ENCODE peak calls at places on chromosomes 11 and 22, in six cellular contexts. Q, R, E, S, D and T are unnamed samples.

GRCh38 chr11:45816614-45817013 is 11.7 kb downstream of the SLC35C1 start:
- DNase-seq in Q (no peak), R (no peak), E (no peak), S (no peak), D (no peak), T (no peak)

GRCh38 chr11:75968021-75968685 is 153.1 kb downstream of the UVRAG start:
- DNase-seq in Q (peak), R (no peak), E (no peak), S (no peak), D (no peak), T (no peak)

GRCh38 chr22:42511401-42511891 is 8.2 kb downstream of the RRP7A start:
- DNase-seq in Q (no peak), R (no peak), E (no peak), S (no peak), D (no peak), T (no peak)

GRCh38 chr11:19868281-19868821 is 155.7 kb downstream of the NAV2 start:
- DNase-seq in Q (peak), R (no peak), E (no peak), S (no peak), D (peak), T (peak)

GRCh38 chr11:30855383-30856006 is 269.3 kb upstream of the MPPED2 start:
- DNase-seq in Q (peak), R (no peak), E (no peak), S (no peak), D (no peak), T (no peak)

GRCh38 chr22:48391171-48391711 is 1436.4 kb downstream of the BRD1 start:
- DNase-seq in Q (no peak), R (no peak), E (no peak), S (no peak), D (no peak), T (no peak)

GRCh38 chr11:62889484-62890437 is 9.1 kb downstream of the SLC3A2 start:
- DNase-seq in Q (peak), R (no peak), E (peak), S (no peak), D (peak), T (no peak)

GRCh38 chr11:110738641-110739040 is 26.4 kb upstream of the ARHGAP20 start:
- DNase-seq in Q (no peak), R (no peak), E (no peak), S (no peak), D (no peak), T (no peak)

GRCh38 chr22:17665884-17666283 is 27.3 kb downstream of the BCL2L13 start:
- DNase-seq in Q (no peak), R (no peak), E (no peak), S (no peak), D (no peak), T (no peak)

GRCh38 chr11:64278576-64279190 is 5.8 kb downstream of the BAD start:
- DNase-seq in Q (no peak), R (no peak), E (no peak), S (no peak), D (no peak), T (no peak)